ENCODE peak calls at places on chromosomes 4 and X, in six cellular contexts. C is bronchial epithelial cell; O is NCI-H524 treated with DMSO at 0.1 percent for 48 hours; G is activated T-helper 1 cell treated with Interleukin-2 at 50 U/mL for 16 hours; Z is activated T-cell treated with anti-CD3 and anti-CD28 coated beads, Interleukin-2, amount 50 U/mL, for 72 hours; S is T-helper 1 cell. M is an unnamed sample.

GRCh38 chrX:130702867-130703707 is 199.9 kb downstream of the ENOX2 start:
- DNase-seq in C (no peak), O (no peak), G (no peak), Z (no peak), S (no peak), M (no peak)

GRCh38 chr4:54818481-54818880 is 160.7 kb downstream of the KIT start:
- DNase-seq in C (no peak), O (no peak), G (no peak), Z (no peak), S (no peak), M (no peak)

GRCh38 chrX:123184199-123184857 is at the start of gene GRIA3:
- DNase-seq in C (peak; percentile 22), O (no peak), G (no peak), Z (no peak), S (no peak), M (no peak)

GRCh38 chr4:138236035-138236434 is 6.1 kb downstream of the SLC7A11 start:
- DNase-seq in C (peak; percentile 51), O (no peak), G (no peak), Z (no peak), S (no peak), M (no peak)

GRCh38 chrX:145729635-145730034 is 88.0 kb upstream of the SLITRK2 start:
- DNase-seq in C (no peak), O (no peak), G (no peak), Z (no peak), S (no peak), M (no peak)

GRCh38 chr4:18882468-18882867 is 860.9 kb upstream of the LCORL start:
- DNase-seq in C (peak; percentile 74), O (no peak), G (no peak), Z (no peak), S (no peak), M (no peak)

GRCh38 chrX:22800360-22800759 is 199.4 kb upstream of the DDX53 start:
- DNase-seq in C (peak; percentile 78), O (no peak), G (no peak), Z (no peak), S (no peak), M (no peak)

GRCh38 chr4:5912614-5913019 is 19.7 kb upstream of the CRMP1 start:
- DNase-seq in C (peak; percentile 68), O (no peak), G (no peak), Z (no peak), S (no peak), M (no peak)

GRCh38 chr4:148021706-148022105 is 289.8 kb downstream of the ARHGAP10 start:
- DNase-seq in C (no peak), O (no peak), G (no peak), Z (no peak), S (no peak), M (no peak)

GRCh38 chr4:13322681-13323101 is 161.4 kb downstream of the RAB28 start:
- DNase-seq in C (peak; percentile 8), O (no peak), G (no peak), Z (no peak), S (no peak), M (no peak)

GRCh38 chr4:2598661-2599654 is 62.5 kb downstream of the FAM193A start:
- DNase-seq in C (no peak), O (no peak), G (no peak), Z (peak; percentile 9), S (no peak), M (no peak)

GRCh38 chrX:43666301-43666912 is 10.3 kb downstream of the MAOA start:
- DNase-seq in C (no peak), O (no peak), G (no peak), Z (no peak), S (no peak), M (no peak)

GRCh38 chrX:136055651-136056221 is 70.5 kb downstream of the SLC9A6 start:
- DNase-seq in C (peak; percentile 8), O (no peak), G (no peak), Z (no peak), S (no peak), M (no peak)

GRCh38 chrX:68647156-68647957 is at the start of gene STARD8:
- DNase-seq in C (no peak), O (no peak), G (no peak), Z (no peak), S (no peak), M (no peak)

M was measured in Peyer's patch.